ENCODE peak calls at places on chromosomes 11 and 22, in nine cellular contexts. L is stimulated activated CD8-positive, alpha-beta memory T cell treated with anti-CD3 and anti-CD28 coated beads, Interleukin-4, amount 100 ng/mL, for 1 hour; Y is GM03348; I is amniotic stem cell; T is endodermal cell; Z is psoas muscle; N is NCI-H1092 treated with DMSO at 0.1 percent for 48 hours; J is GM20000; D is right atrium auricular region. U is an unnamed sample.

GRCh38 chr22:50184004-50184461 is 1.7 kb upstream of the TRABD start:
- DNase-seq in L (no peak), Y (peak), I (no peak), T (peak), Z (peak), N (no peak), J (no peak), D (peak), U (no peak)

GRCh38 chr11:16606784-16607674 is 131.4 kb upstream of the C11orf58 start:
- DNase-seq in L (no peak), Y (no peak), I (no peak), T (peak), Z (peak), N (peak), J (peak), D (no peak), U (no peak)

GRCh38 chr22:40409613-40410113 is 39.3 kb downstream of the SGSM3 start:
- DNase-seq in L (no peak), Y (no peak), I (no peak), T (no peak), Z (no peak), N (no peak), J (no peak), D (no peak), U (no peak)

GRCh38 chr22:36284171-36284571 is 31.2 kb downstream of the APOL1 start:
- DNase-seq in L (no peak), Y (no peak), I (no peak), T (no peak), Z (no peak), N (no peak), J (peak), D (no peak), U (no peak)

GRCh38 chr11:112161012-112161411 is 2.9 kb downstream of the IL18 start:
- DNase-seq in L (no peak), Y (peak), I (no peak), T (no peak), Z (no peak), N (no peak), J (no peak), D (no peak), U (no peak)

GRCh38 chr11:19433367-19433766 is 192.6 kb upstream of the E2F8 start:
- DNase-seq in L (no peak), Y (no peak), I (no peak), T (no peak), Z (no peak), N (no peak), J (peak), D (no peak), U (no peak)

GRCh38 chr11:10263929-10264328 is 30.1 kb downstream of the SBF2 start:
- DNase-seq in L (no peak), Y (peak), I (no peak), T (no peak), Z (no peak), N (no peak), J (no peak), D (no peak), U (no peak)

GRCh38 chr11:28596816-28597215 is 488.6 kb downstream of the METTL15 start:
- DNase-seq in L (no peak), Y (no peak), I (no peak), T (no peak), Z (no peak), N (no peak), J (no peak), D (no peak), U (no peak)

GRCh38 chr22:49159711-49160110 is 668.0 kb downstream of the BRD1 start:
- DNase-seq in L (no peak), Y (no peak), I (no peak), T (no peak), Z (no peak), N (no peak), J (no peak), D (no peak), U (no peak)